ENCODE peak calls at places on chromosomes 7 and 10, in eight cellular contexts. One of them, this sample, is unnamed.

GRCh38 chr7:100837099-100837836 is 9.9 kb upstream of the EPHB4 start:
- DNase-seq in Calu3: peak
- DNase-seq in adrenal gland: peak
- DNase-seq in astrocyte of the spinal cord: peak
- DNase-seq in kidney: peak
- DNase-seq in Peyer's patch: peak
- DNase-seq in cardiac muscle cell: peak
- DNase-seq in GM10248: peak
- DNase-seq in this sample: peak

GRCh38 chr10:13956826-13957225 is 370.1 kb downstream of the PRPF18 start:
- DNase-seq in Calu3: no peak
- DNase-seq in adrenal gland: peak
- DNase-seq in astrocyte of the spinal cord: peak
- DNase-seq in kidney: peak
- DNase-seq in Peyer's patch: no peak
- DNase-seq in cardiac muscle cell: peak
- DNase-seq in GM10248: no peak
- DNase-seq in this sample: no peak

GRCh38 chr7:139944248-139944647 is 115.2 kb downstream of the TBXAS1 start:
- DNase-seq in Calu3: no peak
- DNase-seq in adrenal gland: no peak
- DNase-seq in astrocyte of the spinal cord: no peak
- DNase-seq in kidney: no peak
- DNase-seq in Peyer's patch: no peak
- DNase-seq in cardiac muscle cell: no peak
- DNase-seq in GM10248: no peak
- DNase-seq in this sample: no peak

GRCh38 chr7:5596046-5596895 is 172.6 kb upstream of the TNRC18 start:
- DNase-seq in Calu3: peak
- DNase-seq in adrenal gland: peak
- DNase-seq in astrocyte of the spinal cord: peak
- DNase-seq in kidney: peak
- DNase-seq in Peyer's patch: peak
- DNase-seq in cardiac muscle cell: peak
- DNase-seq in GM10248: peak
- DNase-seq in this sample: peak

GRCh38 chr10:5449823-5450222 is 37.5 kb downstream of the NET1 start:
- DNase-seq in Calu3: peak
- DNase-seq in adrenal gland: no peak
- DNase-seq in astrocyte of the spinal cord: peak
- DNase-seq in kidney: no peak
- DNase-seq in Peyer's patch: no peak
- DNase-seq in cardiac muscle cell: peak
- DNase-seq in GM10248: no peak
- DNase-seq in this sample: no peak

GRCh38 chr7:130901209-130901783 is 167.3 kb upstream of the KLF14 start:
- DNase-seq in Calu3: peak
- DNase-seq in adrenal gland: peak
- DNase-seq in astrocyte of the spinal cord: peak
- DNase-seq in kidney: peak
- DNase-seq in Peyer's patch: peak
- DNase-seq in cardiac muscle cell: peak
- DNase-seq in GM10248: no peak
- DNase-seq in this sample: no peak

GRCh38 chr10:48634198-48634983 is 29.5 kb upstream of the ARHGAP22 start:
- DNase-seq in Calu3: no peak
- DNase-seq in adrenal gland: peak
- DNase-seq in astrocyte of the spinal cord: peak
- DNase-seq in kidney: peak
- DNase-seq in Peyer's patch: no peak
- DNase-seq in cardiac muscle cell: peak
- DNase-seq in GM10248: no peak
- DNase-seq in this sample: no peak

GRCh38 chr10:112663181-112663879 is 216.3 kb downstream of the VTI1A start:
- DNase-seq in Calu3: no peak
- DNase-seq in adrenal gland: no peak
- DNase-seq in astrocyte of the spinal cord: peak
- DNase-seq in kidney: no peak
- DNase-seq in Peyer's patch: no peak
- DNase-seq in cardiac muscle cell: peak
- DNase-seq in GM10248: no peak
- DNase-seq in this sample: no peak

GRCh38 chr10:84587789-84588188 is 259.4 kb downstream of the CCSER2 start:
- DNase-seq in Calu3: no peak
- DNase-seq in adrenal gland: no peak
- DNase-seq in astrocyte of the spinal cord: no peak
- DNase-seq in kidney: no peak
- DNase-seq in Peyer's patch: no peak
- DNase-seq in cardiac muscle cell: no peak
- DNase-seq in GM10248: no peak
- DNase-seq in this sample: no peak

GRCh38 chr10:4678023-4678950 is 147.7 kb upstream of the AKR1E2 start:
- DNase-seq in Calu3: no peak
- DNase-seq in adrenal gland: no peak
- DNase-seq in astrocyte of the spinal cord: peak
- DNase-seq in kidney: no peak
- DNase-seq in Peyer's patch: no peak
- DNase-seq in cardiac muscle cell: peak
- DNase-seq in GM10248: no peak
- DNase-seq in this sample: no peak

GRCh38 chr10:96829029-96829773 is 2.9 kb upstream of the LCOR start:
- DNase-seq in Calu3: no peak
- DNase-seq in adrenal gland: no peak
- DNase-seq in astrocyte of the spinal cord: no peak
- DNase-seq in kidney: no peak
- DNase-seq in Peyer's patch: no peak
- DNase-seq in cardiac muscle cell: no peak
- DNase-seq in GM10248: no peak
- DNase-seq in this sample: no peak

GRCh38 chr7:51587600-51587999 is 271.0 kb upstream of the COBL start:
- DNase-seq in Calu3: no peak
- DNase-seq in adrenal gland: no peak
- DNase-seq in astrocyte of the spinal cord: no peak
- DNase-seq in kidney: no peak
- DNase-seq in Peyer's patch: no peak
- DNase-seq in cardiac muscle cell: no peak
- DNase-seq in GM10248: no peak
- DNase-seq in this sample: no peak

GRCh38 chr7:94440460-94441039 is 45.9 kb downstream of the COL1A2 start:
- DNase-seq in Calu3: peak
- DNase-seq in adrenal gland: no peak
- DNase-seq in astrocyte of the spinal cord: peak
- DNase-seq in kidney: no peak
- DNase-seq in Peyer's patch: no peak
- DNase-seq in cardiac muscle cell: no peak
- DNase-seq in GM10248: no peak
- DNase-seq in this sample: no peak

DNA sequence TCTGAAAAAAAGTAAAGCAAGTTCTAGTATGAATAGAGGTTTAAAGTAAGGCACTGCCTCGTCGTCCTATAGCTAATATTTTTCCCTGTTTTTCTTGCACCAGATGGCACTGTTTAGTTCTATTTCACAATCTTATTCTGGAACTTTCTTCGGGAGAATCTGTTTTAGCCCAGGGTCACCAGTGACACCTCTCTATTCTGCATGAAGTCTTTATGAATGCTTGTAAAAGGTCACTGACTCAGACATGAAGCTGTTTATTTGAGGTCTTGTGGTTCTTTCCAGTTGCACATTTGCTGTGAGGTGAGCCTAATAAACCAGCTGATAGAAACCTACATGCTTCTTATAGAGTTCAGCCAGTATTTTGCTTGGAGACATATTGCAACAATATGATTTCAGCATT is 444.3 kb downstream of the AUTS2 start:
- DNase-seq in Calu3: no peak
- DNase-seq in adrenal gland: peak
- DNase-seq in astrocyte of the spinal cord: peak
- DNase-seq in kidney: no peak
- DNase-seq in Peyer's patch: no peak
- DNase-seq in cardiac muscle cell: peak
- DNase-seq in GM10248: no peak
- DNase-seq in this sample: no peak
- TF ChIP-seq CTCF in Calu3: no peak
- TF ChIP-seq CTCF in adrenal gland: no peak
- TF ChIP-seq CTCF in astrocyte of the spinal cord: peak
- TF ChIP-seq CTCF in kidney: no peak
- TF ChIP-seq CTCF in Peyer's patch: peak
- TF ChIP-seq CTCF in cardiac muscle cell: peak
- TF ChIP-seq CTCF in GM10248: peak
- TF ChIP-seq CTCF in this sample: no peak

GRCh38 chr10:58642283-58642682 is 129.6 kb downstream of the BICC1 start:
- DNase-seq in Calu3: no peak
- DNase-seq in adrenal gland: no peak
- DNase-seq in astrocyte of the spinal cord: peak
- DNase-seq in kidney: no peak
- DNase-seq in Peyer's patch: no peak
- DNase-seq in cardiac muscle cell: peak
- DNase-seq in GM10248: no peak
- DNase-seq in this sample: no peak

GRCh38 chr10:58643029-58643428 is 130.4 kb downstream of the BICC1 start:
- DNase-seq in Calu3: no peak
- DNase-seq in adrenal gland: no peak
- DNase-seq in astrocyte of the spinal cord: no peak
- DNase-seq in kidney: no peak
- DNase-seq in Peyer's patch: no peak
- DNase-seq in cardiac muscle cell: no peak
- DNase-seq in GM10248: no peak
- DNase-seq in this sample: no peak

GRCh38 chr10:58641708-58642107 is 129.0 kb downstream of the BICC1 start:
- DNase-seq in Calu3: no peak
- DNase-seq in adrenal gland: no peak
- DNase-seq in astrocyte of the spinal cord: peak
- DNase-seq in kidney: no peak
- DNase-seq in Peyer's patch: no peak
- DNase-seq in cardiac muscle cell: peak
- DNase-seq in GM10248: no peak
- DNase-seq in this sample: no peak

GRCh38 chr10:58638406-58638805 is 125.7 kb downstream of the BICC1 start:
- DNase-seq in Calu3: no peak
- DNase-seq in adrenal gland: no peak
- DNase-seq in astrocyte of the spinal cord: peak
- DNase-seq in kidney: no peak
- DNase-seq in Peyer's patch: no peak
- DNase-seq in cardiac muscle cell: peak
- DNase-seq in GM10248: no peak
- DNase-seq in this sample: no peak

GRCh38 chr10:58641095-58641531 is 128.4 kb downstream of the BICC1 start:
- DNase-seq in Calu3: peak
- DNase-seq in adrenal gland: no peak
- DNase-seq in astrocyte of the spinal cord: peak
- DNase-seq in kidney: no peak
- DNase-seq in Peyer's patch: no peak
- DNase-seq in cardiac muscle cell: peak
- DNase-seq in GM10248: no peak
- DNase-seq in this sample: no peak
- TF ChIP-seq CTCF in Calu3: no peak
- TF ChIP-seq CTCF in adrenal gland: no peak
- TF ChIP-seq CTCF in astrocyte of the spinal cord: no peak
- TF ChIP-seq CTCF in kidney: no peak
- TF ChIP-seq CTCF in Peyer's patch: no peak
- TF ChIP-seq CTCF in cardiac muscle cell: peak
- TF ChIP-seq CTCF in GM10248: no peak
- TF ChIP-seq CTCF in this sample: no peak

GRCh38 chr10:130984686-130985085 is 326.8 kb downstream of the TCERG1L start:
- DNase-seq in Calu3: no peak
- DNase-seq in adrenal gland: no peak
- DNase-seq in astrocyte of the spinal cord: no peak
- DNase-seq in kidney: no peak
- DNase-seq in Peyer's patch: no peak
- DNase-seq in cardiac muscle cell: no peak
- DNase-seq in GM10248: no peak
- DNase-seq in this sample: no peak

GRCh38 chr10:130987401-130987800 is 324.1 kb downstream of the TCERG1L start:
- DNase-seq in Calu3: no peak
- DNase-seq in adrenal gland: no peak
- DNase-seq in astrocyte of the spinal cord: no peak
- DNase-seq in kidney: no peak
- DNase-seq in Peyer's patch: no peak
- DNase-seq in cardiac muscle cell: no peak
- DNase-seq in GM10248: no peak
- DNase-seq in this sample: no peak

GRCh38 chr10:130985158-130985753 is 326.3 kb downstream of the TCERG1L start:
- DNase-seq in Calu3: no peak
- DNase-seq in adrenal gland: no peak
- DNase-seq in astrocyte of the spinal cord: no peak
- DNase-seq in kidney: no peak
- DNase-seq in Peyer's patch: no peak
- DNase-seq in cardiac muscle cell: no peak
- DNase-seq in GM10248: no peak
- DNase-seq in this sample: no peak

GRCh38 chr10:130989670-130990247 is 321.8 kb downstream of the TCERG1L start:
- DNase-seq in Calu3: no peak
- DNase-seq in adrenal gland: no peak
- DNase-seq in astrocyte of the spinal cord: no peak
- DNase-seq in kidney: no peak
- DNase-seq in Peyer's patch: no peak
- DNase-seq in cardiac muscle cell: no peak
- DNase-seq in GM10248: no peak
- DNase-seq in this sample: no peak

GRCh38 chr10:130986828-130987227 is 324.7 kb downstream of the TCERG1L start:
- DNase-seq in Calu3: no peak
- DNase-seq in adrenal gland: no peak
- DNase-seq in astrocyte of the spinal cord: no peak
- DNase-seq in kidney: no peak
- DNase-seq in Peyer's patch: no peak
- DNase-seq in cardiac muscle cell: no peak
- DNase-seq in GM10248: no peak
- DNase-seq in this sample: no peak
- TF ChIP-seq CTCF in Calu3: no peak
- TF ChIP-seq CTCF in adrenal gland: no peak
- TF ChIP-seq CTCF in astrocyte of the spinal cord: no peak
- TF ChIP-seq CTCF in kidney: no peak
- TF ChIP-seq CTCF in Peyer's patch: no peak
- TF ChIP-seq CTCF in cardiac muscle cell: no peak
- TF ChIP-seq CTCF in GM10248: no peak
- TF ChIP-seq CTCF in this sample: no peak

GRCh38 chr10:124416733-124417132 is 2.0 kb downstream of the OAT start:
- DNase-seq in Calu3: no peak
- DNase-seq in adrenal gland: no peak
- DNase-seq in astrocyte of the spinal cord: peak
- DNase-seq in kidney: no peak
- DNase-seq in Peyer's patch: no peak
- DNase-seq in cardiac muscle cell: peak
- DNase-seq in GM10248: no peak
- DNase-seq in this sample: no peak

GRCh38 chr10:124420254-124420653 is 1.5 kb upstream of the OAT start:
- DNase-seq in Calu3: no peak
- DNase-seq in adrenal gland: no peak
- DNase-seq in astrocyte of the spinal cord: no peak
- DNase-seq in kidney: no peak
- DNase-seq in Peyer's patch: peak
- DNase-seq in cardiac muscle cell: no peak
- DNase-seq in GM10248: no peak
- DNase-seq in this sample: no peak

GRCh38 chr10:124418726-124419501 is at the start of gene OAT:
- DNase-seq in Calu3: peak
- DNase-seq in adrenal gland: peak
- DNase-seq in astrocyte of the spinal cord: peak
- DNase-seq in kidney: peak
- DNase-seq in Peyer's patch: peak
- DNase-seq in cardiac muscle cell: peak
- DNase-seq in GM10248: peak
- DNase-seq in this sample: peak

GRCh38 chr10:124419635-124420034 is 912 bp upstream of the OAT start:
- DNase-seq in Calu3: no peak
- DNase-seq in adrenal gland: no peak
- DNase-seq in astrocyte of the spinal cord: no peak
- DNase-seq in kidney: no peak
- DNase-seq in Peyer's patch: no peak
- DNase-seq in cardiac muscle cell: no peak
- DNase-seq in GM10248: no peak
- DNase-seq in this sample: no peak

GRCh38 chr10:124417846-124418725 is 637 bp downstream of the OAT start:
- DNase-seq in Calu3: peak
- DNase-seq in adrenal gland: peak
- DNase-seq in astrocyte of the spinal cord: peak
- DNase-seq in kidney: peak
- DNase-seq in Peyer's patch: peak
- DNase-seq in cardiac muscle cell: peak
- DNase-seq in GM10248: peak
- DNase-seq in this sample: peak
- TF ChIP-seq CTCF in Calu3: no peak
- TF ChIP-seq CTCF in adrenal gland: no peak
- TF ChIP-seq CTCF in astrocyte of the spinal cord: no peak
- TF ChIP-seq CTCF in kidney: no peak
- TF ChIP-seq CTCF in Peyer's patch: no peak
- TF ChIP-seq CTCF in cardiac muscle cell: peak
- TF ChIP-seq CTCF in GM10248: peak
- TF ChIP-seq CTCF in this sample: no peak

This sample was measured in GM20000.